ENCODE peak calls at places on chromosomes 11 and 22, in four cellular contexts. One of them, this sample, is unnamed. For H3K4me1, the result is how much of the 10 kb centered on the place peaks cover.

GRCh38 chr11:61004841-61005240 is 33.4 kb downstream of the CD6 start:
- DNase-seq in astrocyte: no peak
- DNase-seq in aorta: no peak
- DNase-seq in heart left ventricle: no peak
- DNase-seq in this sample: no peak

GRCh38 chr11:117560786-117561530 is 233.3 kb downstream of the CEP164 start:
- DNase-seq in astrocyte: no peak
- DNase-seq in aorta: no peak
- DNase-seq in heart left ventricle: no peak
- DNase-seq in this sample: no peak

GRCh38 chr11:2137202-2138071 is 1.8 kb downstream of the IGF2 start:
- DNase-seq in astrocyte: peak
- DNase-seq in aorta: no peak
- DNase-seq in heart left ventricle: peak
- DNase-seq in this sample: no peak

GRCh38 chr11:57513911-57514537 is 1.5 kb downstream of the SLC43A1 start:
- DNase-seq in astrocyte: peak
- DNase-seq in aorta: peak
- DNase-seq in heart left ventricle: peak
- DNase-seq in this sample: peak

GRCh38 chr22:25736378-25737011 is 5.5 kb upstream of the MYO18B start:
- DNase-seq in astrocyte: no peak
- DNase-seq in aorta: no peak
- DNase-seq in heart left ventricle: no peak
- DNase-seq in this sample: no peak

GRCh38 chr11:75656044-75656726 is 12.7 kb downstream of the MAP6 start:
- DNase-seq in astrocyte: peak
- DNase-seq in aorta: no peak
- DNase-seq in heart left ventricle: no peak
- DNase-seq in this sample: no peak

GRCh38 chr11:65381721-65382035 is 768 bp downstream of the SLC25A45 start:
- DNase-seq in astrocyte: peak
- DNase-seq in aorta: no peak
- DNase-seq in heart left ventricle: peak
- DNase-seq in this sample: no peak

GRCh38 chr11:93085097-93085496 is 112.7 kb downstream of the SLC36A4 start:
- DNase-seq in astrocyte: no peak
- DNase-seq in aorta: no peak
- DNase-seq in heart left ventricle: no peak
- DNase-seq in this sample: no peak

GRCh38 chr11:102637731-102638130 is 12.6 kb upstream of the MMP20 start:
- DNase-seq in astrocyte: no peak
- DNase-seq in aorta: no peak
- DNase-seq in heart left ventricle: no peak
- DNase-seq in this sample: no peak

GRCh38 chr11:2527621-2528291 is 82.9 kb downstream of the KCNQ1 start:
- DNase-seq in astrocyte: no peak
- DNase-seq in aorta: peak
- DNase-seq in heart left ventricle: peak
- DNase-seq in this sample: peak

GRCh38 chr11:111631666-111632039 is 29.4 kb downstream of the SIK2 start:
- DNase-seq in astrocyte: peak
- DNase-seq in aorta: no peak
- DNase-seq in heart left ventricle: no peak
- DNase-seq in this sample: no peak

GRCh38 chr11:42462558-42463310 is 849.1 kb upstream of the API5 start:
- DNase-seq in astrocyte: peak
- DNase-seq in aorta: no peak
- DNase-seq in heart left ventricle: no peak
- DNase-seq in this sample: no peak

GRCh38 chr22:27431896-27432295 is 369.7 kb downstream of the MN1 start:
- DNase-seq in astrocyte: no peak
- DNase-seq in aorta: no peak
- DNase-seq in heart left ventricle: no peak
- DNase-seq in this sample: no peak

GRCh38 chr22:26680485-26680884 is 23.1 kb downstream of the MIAT start:
- DNase-seq in astrocyte: no peak
- DNase-seq in aorta: no peak
- DNase-seq in heart left ventricle: no peak
- DNase-seq in this sample: no peak

GRCh38 chr11:111846640-111847039 is 24.7 kb downstream of the ALG9 start:
- DNase-seq in astrocyte: peak
- DNase-seq in aorta: no peak
- DNase-seq in heart left ventricle: no peak
- DNase-seq in this sample: no peak

GRCh38 chr22:28116261-28116673 is 197.2 kb upstream of the PITPNB start:
- DNase-seq in astrocyte: peak
- DNase-seq in aorta: peak
- DNase-seq in heart left ventricle: peak
- DNase-seq in this sample: no peak

GRCh38 chr22:20187777-20188566 is 37.1 kb upstream of the CCDC188 start:
- DNase-seq in astrocyte: no peak
- DNase-seq in aorta: no peak
- DNase-seq in heart left ventricle: no peak
- DNase-seq in this sample: no peak

GRCh38 chr11:83044958-83045712 is 26.6 kb downstream of the RAB30 start:
- DNase-seq in astrocyte: peak
- DNase-seq in aorta: no peak
- DNase-seq in heart left ventricle: no peak
- DNase-seq in this sample: no peak

GRCh38 chr11:72975778-72976520 is 161.7 kb downstream of the ATG16L2 start:
- DNase-seq in astrocyte: peak
- DNase-seq in aorta: no peak
- DNase-seq in heart left ventricle: no peak
- DNase-seq in this sample: no peak
- H3K4me1 ChIP-seq in astrocyte: under half
- H3K4me1 ChIP-seq in aorta: under half
- H3K4me1 ChIP-seq in heart left ventricle: under half
- H3K4me1 ChIP-seq in this sample: under half

GRCh38 chr22:40021401-40022000 is 26.7 kb downstream of the FAM83F start:
- DNase-seq in astrocyte: no peak
- DNase-seq in aorta: peak
- DNase-seq in heart left ventricle: no peak
- DNase-seq in this sample: no peak

GRCh38 chr22:40022536-40023225 is 27.9 kb downstream of the FAM83F start:
- DNase-seq in astrocyte: no peak
- DNase-seq in aorta: peak
- DNase-seq in heart left ventricle: no peak
- DNase-seq in this sample: no peak

GRCh38 chr22:40019100-40019499 is 24.3 kb downstream of the FAM83F start:
- DNase-seq in astrocyte: no peak
- DNase-seq in aorta: peak
- DNase-seq in heart left ventricle: no peak
- DNase-seq in this sample: no peak

GRCh38 chr22:40019681-40020080 is 24.9 kb downstream of the FAM83F start:
- DNase-seq in astrocyte: no peak
- DNase-seq in aorta: peak
- DNase-seq in heart left ventricle: no peak
- DNase-seq in this sample: no peak

DNA sequence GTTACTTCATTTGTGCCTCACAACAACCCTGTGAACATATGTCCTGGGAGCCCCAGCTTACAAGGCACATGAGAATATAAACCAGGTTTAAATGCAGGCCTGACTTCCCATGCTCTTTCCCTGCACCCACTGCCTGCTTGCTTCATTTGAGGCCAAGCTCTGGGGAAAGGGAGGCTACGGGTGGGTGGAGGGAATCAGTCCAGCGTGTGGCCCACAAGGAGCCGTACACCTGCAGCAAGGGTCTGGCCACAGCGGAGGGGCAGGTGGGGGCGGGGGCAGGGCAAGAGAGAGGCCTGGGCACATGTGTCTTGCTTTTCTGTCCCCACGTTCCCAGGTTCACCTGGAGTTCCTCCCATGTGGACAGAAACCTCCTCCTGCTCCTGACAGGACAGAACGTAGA is 26.2 kb downstream of the FAM83F start:
- DNase-seq in astrocyte: no peak
- DNase-seq in aorta: peak
- DNase-seq in heart left ventricle: no peak
- DNase-seq in this sample: no peak
- H3K4me1 ChIP-seq in astrocyte: under half
- H3K4me1 ChIP-seq in aorta: under half
- H3K4me1 ChIP-seq in heart left ventricle: under half
- H3K4me1 ChIP-seq in this sample: half or more

GRCh38 chr11:122153746-122154145 is 37.7 kb upstream of the BLID start:
- DNase-seq in astrocyte: no peak
- DNase-seq in aorta: no peak
- DNase-seq in heart left ventricle: no peak
- DNase-seq in this sample: no peak

GRCh38 chr11:122155001-122155400 is 39.0 kb upstream of the BLID start:
- DNase-seq in astrocyte: no peak
- DNase-seq in aorta: no peak
- DNase-seq in heart left ventricle: no peak
- DNase-seq in this sample: no peak

GRCh38 chr11:122157540-122158173 is 41.6 kb upstream of the BLID start:
- DNase-seq in astrocyte: no peak
- DNase-seq in aorta: no peak
- DNase-seq in heart left ventricle: no peak
- DNase-seq in this sample: no peak

GRCh38 chr11:122154227-122154626 is 38.2 kb upstream of the BLID start:
- DNase-seq in astrocyte: no peak
- DNase-seq in aorta: no peak
- DNase-seq in heart left ventricle: no peak
- DNase-seq in this sample: no peak

DNA sequence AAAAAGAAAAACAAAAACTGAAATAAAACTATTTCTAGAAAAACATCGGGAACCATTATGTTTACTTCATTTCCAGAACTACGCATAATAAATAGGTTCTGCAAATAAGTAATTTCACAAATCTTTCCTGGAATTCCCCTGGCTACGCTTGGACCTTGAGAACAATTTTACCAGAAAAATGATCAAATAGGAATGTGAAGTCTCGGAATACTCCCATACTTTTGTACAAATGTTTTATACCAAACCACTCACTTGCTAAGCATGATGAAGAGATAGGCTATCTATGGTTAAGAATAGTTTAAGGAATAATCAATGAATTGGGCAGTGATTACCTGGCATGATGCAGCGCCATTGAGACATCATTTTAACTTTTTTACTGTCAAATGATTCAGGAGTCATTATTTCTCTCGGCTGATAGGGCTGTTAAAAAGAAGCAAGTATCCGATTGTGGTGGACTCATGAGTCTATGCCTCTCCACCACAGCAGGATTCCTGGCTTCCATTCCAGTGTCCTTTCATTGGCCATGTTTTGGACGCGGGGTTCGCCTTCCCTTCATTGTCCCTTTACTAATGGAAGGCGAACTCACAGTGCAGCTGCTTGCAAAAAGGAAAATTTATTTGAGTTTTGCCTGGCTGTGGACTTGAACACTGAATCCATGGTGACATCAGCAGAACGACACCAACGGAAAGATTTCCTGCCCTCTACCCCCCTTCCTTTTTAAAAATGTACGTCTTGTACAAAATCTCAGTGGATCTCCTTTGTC is 39.9 kb upstream of the BLID start:
- DNase-seq in astrocyte: peak
- DNase-seq in aorta: no peak
- DNase-seq in heart left ventricle: no peak
- DNase-seq in this sample: no peak
- H3K4me1 ChIP-seq in astrocyte: half or more
- H3K4me1 ChIP-seq in aorta: under half
- H3K4me1 ChIP-seq in heart left ventricle: under half
- H3K4me1 ChIP-seq in this sample: under half

GRCh38 chr11:19836666-19837065 is 124.0 kb downstream of the NAV2 start:
- DNase-seq in astrocyte: no peak
- DNase-seq in aorta: no peak
- DNase-seq in heart left ventricle: no peak
- DNase-seq in this sample: no peak
- H3K4me1 ChIP-seq in astrocyte: under half
- H3K4me1 ChIP-seq in aorta: under half
- H3K4me1 ChIP-seq in heart left ventricle: under half
- H3K4me1 ChIP-seq in this sample: under half

GRCh38 chr11:282171-282570 is 4.0 kb downstream of the NLRP6 start:
- DNase-seq in astrocyte: no peak
- DNase-seq in aorta: peak
- DNase-seq in heart left ventricle: peak
- DNase-seq in this sample: no peak
- H3K4me1 ChIP-seq in astrocyte: under half
- H3K4me1 ChIP-seq in aorta: under half
- H3K4me1 ChIP-seq in heart left ventricle: under half
- H3K4me1 ChIP-seq in this sample: under half

GRCh38 chr22:23219317-23219716 is 39.0 kb downstream of the BCR start:
- DNase-seq in astrocyte: no peak
- DNase-seq in aorta: peak
- DNase-seq in heart left ventricle: no peak
- DNase-seq in this sample: no peak

GRCh38 chr22:23218053-23218866 is 38.0 kb downstream of the BCR start:
- DNase-seq in astrocyte: no peak
- DNase-seq in aorta: peak
- DNase-seq in heart left ventricle: no peak
- DNase-seq in this sample: no peak

GRCh38 chr22:23217171-23218052 is 37.1 kb downstream of the BCR start:
- DNase-seq in astrocyte: no peak
- DNase-seq in aorta: peak
- DNase-seq in heart left ventricle: peak
- DNase-seq in this sample: no peak

GRCh38 chr22:23219787-23220484 is 39.6 kb downstream of the BCR start:
- DNase-seq in astrocyte: peak
- DNase-seq in aorta: peak
- DNase-seq in heart left ventricle: no peak
- DNase-seq in this sample: no peak

DNA sequence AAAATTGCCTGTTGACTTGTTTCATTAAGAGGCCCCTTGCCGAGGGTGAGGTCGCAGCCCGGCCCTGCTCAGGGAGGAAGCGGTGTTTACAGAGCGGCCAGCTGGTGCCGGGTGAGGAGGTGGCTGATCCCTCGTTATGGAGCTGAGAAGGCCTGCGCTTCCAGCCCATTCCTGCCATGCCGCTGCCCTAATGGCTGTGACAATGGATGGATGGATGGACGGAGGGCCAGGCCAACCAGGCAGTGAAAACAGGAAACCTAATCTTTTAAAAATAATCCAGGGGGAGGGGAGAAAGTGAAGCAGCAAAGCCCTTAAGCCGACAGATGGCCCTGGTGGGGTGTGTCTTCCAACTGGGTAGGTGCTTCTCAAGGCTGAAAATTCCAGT is 38.5 kb downstream of the BCR start:
- DNase-seq in astrocyte: peak
- DNase-seq in aorta: no peak
- DNase-seq in heart left ventricle: no peak
- DNase-seq in this sample: no peak
- H3K4me1 ChIP-seq in astrocyte: under half
- H3K4me1 ChIP-seq in aorta: under half
- H3K4me1 ChIP-seq in heart left ventricle: half or more
- H3K4me1 ChIP-seq in this sample: half or more

DNA sequence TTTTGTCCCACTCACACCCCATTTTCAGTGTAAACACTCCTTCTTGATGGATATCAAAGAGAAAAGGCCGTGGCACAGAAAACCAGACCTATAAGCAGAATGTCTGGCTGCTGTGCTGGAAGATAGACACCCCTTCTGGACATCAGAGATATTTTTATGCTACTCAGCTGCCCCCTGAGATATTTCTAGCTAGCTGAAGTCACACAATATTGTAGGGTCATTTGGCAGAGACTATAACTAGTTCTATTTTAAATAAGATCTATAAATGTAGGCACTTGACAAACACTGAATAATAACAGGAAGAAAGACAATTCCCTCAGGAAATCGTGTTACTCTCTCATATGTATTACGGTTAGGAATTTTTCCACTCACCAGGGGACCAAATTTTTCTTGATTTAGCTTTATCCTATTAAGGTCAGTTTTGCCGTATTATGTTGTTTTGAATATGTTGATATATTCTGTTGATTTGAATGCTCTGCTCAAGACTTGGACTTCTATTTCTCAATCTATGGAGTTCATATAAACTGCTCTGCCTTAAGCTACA is 845.4 kb downstream of the OPCML start:
- DNase-seq in astrocyte: no peak
- DNase-seq in aorta: no peak
- DNase-seq in heart left ventricle: no peak
- DNase-seq in this sample: no peak
- H3K4me1 ChIP-seq in astrocyte: under half
- H3K4me1 ChIP-seq in aorta: under half
- H3K4me1 ChIP-seq in heart left ventricle: under half
- H3K4me1 ChIP-seq in this sample: under half

This sample was measured in suprapubic skin.